ENCODE peak calls at places on chromosome 6, in seven cellular contexts. M, V, K, F, A, J and H are unnamed samples.

GRCh38 chr6:53290547-53291510 is 57.9 kb downstream of the ELOVL5 start:
- DNase-seq in M (no peak), V (no peak), K (no peak), F (no peak), A (no peak), J (no peak), H (peak)

GRCh38 chr6:56148488-56149190 is 98.7 kb downstream of the COL21A1 start:
- DNase-seq in M (no peak), V (no peak), K (no peak), F (no peak), A (no peak), J (no peak), H (no peak)

GRCh38 chr6:145688493-145688905 is 46.8 kb downstream of the EPM2A start:
- DNase-seq in M (peak), V (no peak), K (no peak), F (no peak), A (no peak), J (no peak), H (no peak)

GRCh38 chr6:6556738-6557503 is 31.6 kb upstream of the LY86 start:
- DNase-seq in M (peak), V (peak), K (no peak), F (no peak), A (no peak), J (peak), H (peak)

GRCh38 chr6:33824461-33825154 is 20.8 kb upstream of the MLN start:
- DNase-seq in M (no peak), V (peak), K (no peak), F (no peak), A (no peak), J (peak), H (no peak)

GRCh38 chr6:24481449-24481848 is 7.9 kb downstream of the GPLD1 start:
- DNase-seq in M (no peak), V (no peak), K (no peak), F (no peak), A (no peak), J (no peak), H (no peak)

GRCh38 chr6:136471372-136471771 is 78.8 kb downstream of the MAP7 start:
- DNase-seq in M (no peak), V (no peak), K (no peak), F (no peak), A (peak), J (no peak), H (no peak)

GRCh38 chr6:101294676-101295075 is 98.8 kb upstream of the GRIK2 start:
- DNase-seq in M (no peak), V (no peak), K (no peak), F (no peak), A (no peak), J (no peak), H (no peak)

GRCh38 chr6:158066161-158066781 is 84.6 kb downstream of the SYNJ2 start:
- DNase-seq in M (no peak), V (no peak), K (no peak), F (no peak), A (no peak), J (no peak), H (no peak)

GRCh38 chr6:136158971-136159370 is 91.1 kb downstream of the MTFR2 start:
- DNase-seq in M (no peak), V (no peak), K (no peak), F (no peak), A (no peak), J (no peak), H (no peak)

GRCh38 chr6:44942201-44942600 is 385.9 kb upstream of the RUNX2 start:
- DNase-seq in M (no peak), V (no peak), K (no peak), F (no peak), A (no peak), J (no peak), H (no peak)

GRCh38 chr6:138250513-138251247 is 32.4 kb upstream of the PBOV1 start:
- DNase-seq in M (peak), V (no peak), K (no peak), F (peak), A (no peak), J (peak), H (no peak)

GRCh38 chr6:14724546-14724945 is 521.3 kb upstream of the JARID2 start:
- DNase-seq in M (no peak), V (no peak), K (no peak), F (no peak), A (no peak), J (no peak), H (no peak)

GRCh38 chr6:6052216-6052615 is 45.5 kb upstream of the NRN1 start:
- DNase-seq in M (no peak), V (no peak), K (no peak), F (no peak), A (no peak), J (no peak), H (no peak)

GRCh38 chr6:35251949-35252348 is 7.6 kb upstream of the ZNF76 start:
- DNase-seq in M (no peak), V (no peak), K (no peak), F (no peak), A (no peak), J (no peak), H (no peak)

GRCh38 chr6:42766163-42766670 is 15.6 kb upstream of the BICRAL start:
- DNase-seq in M (peak), V (peak), K (no peak), F (peak), A (no peak), J (no peak), H (no peak)